ENCODE peak calls at places on chromosome 22, in nine cellular contexts. One of them, this sample, is unnamed.
A peak's percentile ranks its signal among the peaks of the same experiment; 100 is the strongest.

GRCh38 chr22:41974691-41975290 is 5.5 kb downstream of the SEPTIN3 start:
- DNase-seq in RWPE1: no peak
- DNase-seq in left ventricle myocardium inferior: no peak
- DNase-seq in transverse colon: no peak
- DNase-seq in HL-60: no peak
- DNase-seq in BE2C: no peak
- DNase-seq in mucosa of descending colon: no peak
- DNase-seq in GM06990: no peak
- DNase-seq in upper lobe of right lung: no peak
- DNase-seq in this sample: no peak

GRCh38 chr22:38707346-38707745 is 1.6 kb downstream of the GTPBP1 start:
- DNase-seq in mucosa of descending colon: no peak
- DNase-seq in RWPE1: peak; percentile 73
- DNase-seq in upper lobe of right lung: no peak
- DNase-seq in transverse colon: no peak
- DNase-seq in left ventricle myocardium inferior: no peak
- DNase-seq in HL-60: peak; percentile 66
- DNase-seq in BE2C: no peak
- DNase-seq in GM06990: no peak
- DNase-seq in this sample: no peak

GRCh38 chr22:11042116-11042515 is 4485.9 kb upstream of the OR11H1 start:
- DNase-seq in BE2C: no peak
- DNase-seq in upper lobe of right lung: no peak
- DNase-seq in transverse colon: no peak
- DNase-seq in left ventricle myocardium inferior: no peak
- DNase-seq in GM06990: no peak
- DNase-seq in HL-60: no peak
- DNase-seq in mucosa of descending colon: no peak
- DNase-seq in RWPE1: no peak
- DNase-seq in this sample: no peak

GRCh38 chr22:36743591-36744412 is 32.1 kb downstream of the IFT27 start:
- DNase-seq in upper lobe of right lung: peak; percentile 51
- DNase-seq in HL-60: no peak
- DNase-seq in BE2C: no peak
- DNase-seq in GM06990: no peak
- DNase-seq in mucosa of descending colon: no peak
- DNase-seq in RWPE1: no peak
- DNase-seq in left ventricle myocardium inferior: no peak
- DNase-seq in transverse colon: no peak
- DNase-seq in this sample: no peak

GRCh38 chr22:27130949-27131745 is 473.8 kb downstream of the MIAT start:
- DNase-seq in GM06990: no peak
- DNase-seq in transverse colon: no peak
- DNase-seq in BE2C: no peak
- DNase-seq in upper lobe of right lung: no peak
- DNase-seq in HL-60: no peak
- DNase-seq in mucosa of descending colon: no peak
- DNase-seq in RWPE1: no peak
- DNase-seq in left ventricle myocardium inferior: no peak
- DNase-seq in this sample: no peak

GRCh38 chr22:29011200-29011867 is 50.3 kb downstream of the C22orf31 start:
- DNase-seq in mucosa of descending colon: peak; percentile 63
- DNase-seq in RWPE1: no peak
- DNase-seq in HL-60: no peak
- DNase-seq in left ventricle myocardium inferior: peak; percentile 18
- DNase-seq in upper lobe of right lung: peak; percentile 68
- DNase-seq in transverse colon: peak; percentile 57
- DNase-seq in BE2C: no peak
- DNase-seq in GM06990: no peak
- DNase-seq in this sample: no peak

GRCh38 chr22:46072981-46073682 is 77.2 kb upstream of the PPARA start:
- DNase-seq in GM06990: no peak
- DNase-seq in HL-60: no peak
- DNase-seq in transverse colon: peak; percentile 7
- DNase-seq in BE2C: no peak
- DNase-seq in mucosa of descending colon: no peak
- DNase-seq in RWPE1: no peak
- DNase-seq in left ventricle myocardium inferior: peak; percentile 8
- DNase-seq in upper lobe of right lung: peak; percentile 39
- DNase-seq in this sample: no peak

GRCh38 chr22:41619979-41620645 is 731 bp downstream of the DESI1 start:
- DNase-seq in transverse colon: peak; percentile 64
- DNase-seq in upper lobe of right lung: peak; percentile 75
- DNase-seq in HL-60: peak; percentile 47
- DNase-seq in left ventricle myocardium inferior: peak; percentile 36
- DNase-seq in mucosa of descending colon: peak; percentile 57
- DNase-seq in GM06990: peak; percentile 66
- DNase-seq in RWPE1: no peak
- DNase-seq in BE2C: peak; percentile 64
- DNase-seq in this sample: no peak

GRCh38 chr22:26259510-26259909 is 90.2 kb downstream of the SEZ6L start:
- DNase-seq in RWPE1: peak; percentile 16
- DNase-seq in mucosa of descending colon: peak; percentile 24
- DNase-seq in BE2C: no peak
- DNase-seq in GM06990: no peak
- DNase-seq in left ventricle myocardium inferior: no peak
- DNase-seq in transverse colon: no peak
- DNase-seq in HL-60: peak; percentile 10
- DNase-seq in upper lobe of right lung: no peak
- DNase-seq in this sample: no peak

GRCh38 chr22:20083891-20084546 is 4.0 kb downstream of the DGCR8 start:
- DNase-seq in mucosa of descending colon: no peak
- DNase-seq in GM06990: no peak
- DNase-seq in upper lobe of right lung: no peak
- DNase-seq in transverse colon: no peak
- DNase-seq in HL-60: no peak
- DNase-seq in BE2C: no peak
- DNase-seq in RWPE1: no peak
- DNase-seq in left ventricle myocardium inferior: no peak
- DNase-seq in this sample: no peak

GRCh38 chr22:20086101-20086599 is 6.1 kb downstream of the DGCR8 start:
- DNase-seq in BE2C: no peak
- DNase-seq in RWPE1: no peak
- DNase-seq in HL-60: no peak
- DNase-seq in upper lobe of right lung: no peak
- DNase-seq in mucosa of descending colon: no peak
- DNase-seq in GM06990: no peak
- DNase-seq in transverse colon: no peak
- DNase-seq in left ventricle myocardium inferior: no peak
- DNase-seq in this sample: no peak

GRCh38 chr22:20085651-20086050 is 5.6 kb downstream of the DGCR8 start:
- DNase-seq in left ventricle myocardium inferior: no peak
- DNase-seq in BE2C: no peak
- DNase-seq in transverse colon: no peak
- DNase-seq in mucosa of descending colon: no peak
- DNase-seq in upper lobe of right lung: no peak
- DNase-seq in GM06990: no peak
- DNase-seq in HL-60: no peak
- DNase-seq in RWPE1: no peak
- DNase-seq in this sample: no peak

GRCh38 chr22:20083157-20083890 is 3.3 kb downstream of the DGCR8 start:
- DNase-seq in left ventricle myocardium inferior: no peak
- DNase-seq in BE2C: no peak
- DNase-seq in mucosa of descending colon: no peak
- DNase-seq in transverse colon: no peak
- DNase-seq in HL-60: no peak
- DNase-seq in upper lobe of right lung: no peak
- DNase-seq in RWPE1: no peak
- DNase-seq in GM06990: no peak
- DNase-seq in this sample: no peak

DNA sequence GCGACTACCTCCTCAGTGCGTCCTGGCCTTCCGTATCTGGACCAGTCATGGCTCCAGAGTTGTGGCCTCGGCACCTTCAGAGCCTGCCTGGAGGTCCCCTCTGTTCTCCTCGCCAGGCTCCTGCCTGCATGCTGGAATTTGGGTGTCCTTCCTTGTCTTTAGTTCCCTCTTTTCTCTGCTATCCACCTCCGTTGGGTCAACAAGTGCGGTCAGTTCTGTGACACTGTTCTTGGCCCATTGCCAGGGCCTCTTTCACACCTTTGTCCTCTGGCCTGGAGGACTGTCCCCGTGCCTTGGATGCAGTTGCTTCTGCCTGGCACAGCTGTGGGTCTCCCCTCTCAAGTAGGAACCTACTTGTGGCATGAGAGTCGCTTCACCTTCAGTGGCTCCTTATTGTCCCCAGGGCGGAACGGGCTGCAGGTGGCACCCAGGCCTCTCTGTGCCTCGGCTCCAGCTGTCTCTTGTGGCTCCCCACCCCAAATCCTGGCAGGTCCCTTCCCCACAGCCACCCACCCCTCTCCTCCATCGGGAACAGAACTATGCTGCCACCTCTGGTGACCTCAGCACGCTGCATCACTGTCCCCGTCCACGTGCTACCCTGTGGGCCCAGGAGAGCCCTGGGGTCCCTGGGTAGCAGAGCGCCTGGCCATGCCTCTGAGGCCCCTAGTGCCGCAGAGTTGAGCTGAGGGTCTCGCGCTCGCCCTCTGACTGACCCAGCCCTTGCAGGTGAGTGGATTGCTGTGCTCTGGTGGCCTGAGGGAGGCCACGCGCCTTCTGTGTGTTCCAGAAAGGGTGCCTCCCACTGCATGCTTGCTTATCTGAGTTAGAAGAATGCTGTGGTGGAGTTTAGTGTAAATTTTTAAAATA is 4.7 kb downstream of the DGCR8 start:
- DNase-seq in RWPE1: no peak
- DNase-seq in BE2C: peak; percentile 74
- DNase-seq in left ventricle myocardium inferior: no peak
- DNase-seq in mucosa of descending colon: no peak
- DNase-seq in GM06990: no peak
- DNase-seq in HL-60: peak; percentile 23
- DNase-seq in transverse colon: no peak
- DNase-seq in upper lobe of right lung: no peak
- DNase-seq in this sample: no peak
- TF ChIP-seq CTCF in RWPE1: peak; percentile 46
- TF ChIP-seq CTCF in BE2C: peak; percentile 67
- TF ChIP-seq CTCF in left ventricle myocardium inferior: peak; percentile 45
- TF ChIP-seq CTCF in mucosa of descending colon: no peak
- TF ChIP-seq CTCF in GM06990: peak; percentile 50
- TF ChIP-seq CTCF in HL-60: peak; percentile 1
- TF ChIP-seq CTCF in transverse colon: no peak
- TF ChIP-seq CTCF in upper lobe of right lung: no peak
- TF ChIP-seq CTCF in this sample: no peak

DNA sequence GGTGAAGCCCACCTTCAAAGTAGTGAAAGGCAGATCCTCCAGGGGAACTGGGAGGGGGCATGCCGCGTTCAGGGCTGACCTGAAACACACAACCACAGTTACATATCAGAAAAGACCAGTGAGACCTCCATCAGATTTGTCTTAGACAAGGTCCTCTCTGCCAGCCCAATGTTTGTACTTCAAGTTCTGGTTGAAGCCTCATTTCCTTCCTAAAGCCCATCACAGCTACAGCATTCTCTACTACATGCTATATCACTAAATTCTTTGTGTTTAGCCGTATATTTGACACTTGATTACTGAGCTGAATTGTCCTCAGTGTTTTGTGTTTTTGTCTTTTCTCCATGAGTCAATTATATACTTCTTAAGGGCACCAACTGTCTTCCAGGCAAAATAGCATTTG is 40.1 kb downstream of the PI4KA start:
- DNase-seq in BE2C: no peak
- DNase-seq in HL-60: no peak
- DNase-seq in RWPE1: no peak
- DNase-seq in transverse colon: no peak
- DNase-seq in upper lobe of right lung: no peak
- DNase-seq in mucosa of descending colon: no peak
- DNase-seq in left ventricle myocardium inferior: no peak
- DNase-seq in GM06990: no peak
- DNase-seq in this sample: no peak
- TF ChIP-seq CTCF in BE2C: no peak
- TF ChIP-seq CTCF in HL-60: no peak
- TF ChIP-seq CTCF in RWPE1: no peak
- TF ChIP-seq CTCF in transverse colon: no peak
- TF ChIP-seq CTCF in upper lobe of right lung: no peak
- TF ChIP-seq CTCF in mucosa of descending colon: no peak
- TF ChIP-seq CTCF in left ventricle myocardium inferior: no peak
- TF ChIP-seq CTCF in GM06990: no peak
- TF ChIP-seq CTCF in this sample: no peak

DNA sequence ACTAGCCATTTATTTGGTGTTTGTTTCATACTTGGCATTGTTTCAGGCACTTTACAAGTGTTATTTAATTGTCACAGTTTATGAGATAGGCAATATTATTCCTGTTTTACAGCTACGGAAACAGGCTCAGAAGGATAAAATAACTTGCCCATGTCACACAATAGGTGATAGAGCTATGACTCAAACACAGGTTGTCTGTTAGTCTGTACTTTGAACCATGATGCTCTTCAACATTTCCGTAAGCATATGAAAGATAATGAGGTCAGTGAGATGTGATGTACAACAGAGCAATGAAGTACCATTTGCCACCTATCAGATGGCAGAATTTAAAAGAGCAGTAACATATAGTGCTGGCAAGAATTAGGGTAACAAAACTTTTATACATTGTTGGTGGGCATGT is 15.3 kb downstream of the TUG1 start:
- DNase-seq in upper lobe of right lung: no peak
- DNase-seq in HL-60: no peak
- DNase-seq in BE2C: no peak
- DNase-seq in mucosa of descending colon: no peak
- DNase-seq in RWPE1: no peak
- DNase-seq in left ventricle myocardium inferior: no peak
- DNase-seq in transverse colon: no peak
- DNase-seq in GM06990: no peak
- DNase-seq in this sample: no peak
- TF ChIP-seq CTCF in upper lobe of right lung: no peak
- TF ChIP-seq CTCF in HL-60: no peak
- TF ChIP-seq CTCF in BE2C: no peak
- TF ChIP-seq CTCF in mucosa of descending colon: no peak
- TF ChIP-seq CTCF in RWPE1: no peak
- TF ChIP-seq CTCF in left ventricle myocardium inferior: no peak
- TF ChIP-seq CTCF in transverse colon: no peak
- TF ChIP-seq CTCF in GM06990: no peak
- TF ChIP-seq CTCF in this sample: no peak

GRCh38 chr22:47552541-47553205 is 790.2 kb downstream of the TBC1D22A start:
- DNase-seq in BE2C: no peak
- DNase-seq in GM06990: no peak
- DNase-seq in upper lobe of right lung: no peak
- DNase-seq in transverse colon: no peak
- DNase-seq in HL-60: no peak
- DNase-seq in left ventricle myocardium inferior: no peak
- DNase-seq in mucosa of descending colon: no peak
- DNase-seq in RWPE1: no peak
- DNase-seq in this sample: no peak

GRCh38 chr22:47550524-47551437 is 788.3 kb downstream of the TBC1D22A start:
- DNase-seq in left ventricle myocardium inferior: no peak
- DNase-seq in transverse colon: no peak
- DNase-seq in BE2C: no peak
- DNase-seq in GM06990: no peak
- DNase-seq in mucosa of descending colon: no peak
- DNase-seq in RWPE1: no peak
- DNase-seq in upper lobe of right lung: no peak
- DNase-seq in HL-60: no peak
- DNase-seq in this sample: no peak

GRCh38 chr22:47549741-47550340 is 787.4 kb downstream of the TBC1D22A start:
- DNase-seq in transverse colon: no peak
- DNase-seq in RWPE1: no peak
- DNase-seq in left ventricle myocardium inferior: no peak
- DNase-seq in GM06990: no peak
- DNase-seq in upper lobe of right lung: no peak
- DNase-seq in BE2C: no peak
- DNase-seq in HL-60: no peak
- DNase-seq in mucosa of descending colon: no peak
- DNase-seq in this sample: no peak

GRCh38 chr22:47552024-47552423 is 789.6 kb downstream of the TBC1D22A start:
- DNase-seq in GM06990: no peak
- DNase-seq in mucosa of descending colon: no peak
- DNase-seq in left ventricle myocardium inferior: no peak
- DNase-seq in RWPE1: no peak
- DNase-seq in upper lobe of right lung: no peak
- DNase-seq in BE2C: no peak
- DNase-seq in HL-60: no peak
- DNase-seq in transverse colon: no peak
- DNase-seq in this sample: no peak

GRCh38 chr22:47551438-47551788 is 789.0 kb downstream of the TBC1D22A start:
- DNase-seq in HL-60: no peak
- DNase-seq in RWPE1: no peak
- DNase-seq in BE2C: no peak
- DNase-seq in left ventricle myocardium inferior: no peak
- DNase-seq in mucosa of descending colon: no peak
- DNase-seq in transverse colon: no peak
- DNase-seq in GM06990: no peak
- DNase-seq in upper lobe of right lung: no peak
- DNase-seq in this sample: no peak
- TF ChIP-seq CTCF in HL-60: no peak
- TF ChIP-seq CTCF in RWPE1: no peak
- TF ChIP-seq CTCF in BE2C: no peak
- TF ChIP-seq CTCF in left ventricle myocardium inferior: no peak
- TF ChIP-seq CTCF in mucosa of descending colon: no peak
- TF ChIP-seq CTCF in transverse colon: no peak
- TF ChIP-seq CTCF in GM06990: no peak
- TF ChIP-seq CTCF in upper lobe of right lung: no peak
- TF ChIP-seq CTCF in this sample: no peak